ENCODE peak calls at places on chromosomes 3 and 15, in nine cellular contexts. One of them, this sample, is unnamed.

GRCh38 chr3:150270883-150271577 is 137.1 kb upstream of the TSC22D2 start:
- DNase-seq in HCT116: no peak
- DNase-seq in psoas muscle: no peak
- DNase-seq in SK-N-SH: no peak
- DNase-seq in Peyer's patch: no peak
- DNase-seq in cardiac muscle cell: no peak
- DNase-seq in A549: no peak
- DNase-seq in heart right ventricle: no peak
- DNase-seq in suprapubic skin: no peak
- DNase-seq in this sample: no peak

GRCh38 chr15:70539912-70540520 is 223.3 kb downstream of the UACA start:
- DNase-seq in cardiac muscle cell: no peak
- DNase-seq in A549: no peak
- DNase-seq in SK-N-SH: no peak
- DNase-seq in Peyer's patch: no peak
- DNase-seq in heart right ventricle: no peak
- DNase-seq in suprapubic skin: peak; percentile 32
- DNase-seq in HCT116: no peak
- DNase-seq in psoas muscle: no peak
- DNase-seq in this sample: no peak

GRCh38 chr3:102471491-102471890 is 36.7 kb downstream of the ZPLD1 start:
- DNase-seq in heart right ventricle: no peak
- DNase-seq in Peyer's patch: no peak
- DNase-seq in A549: no peak
- DNase-seq in SK-N-SH: no peak
- DNase-seq in suprapubic skin: no peak
- DNase-seq in cardiac muscle cell: no peak
- DNase-seq in HCT116: no peak
- DNase-seq in psoas muscle: no peak
- DNase-seq in this sample: no peak

GRCh38 chr15:88623061-88623460 is 1.9 kb downstream of the AEN start:
- DNase-seq in suprapubic skin: peak; percentile 44
- DNase-seq in psoas muscle: no peak
- DNase-seq in Peyer's patch: no peak
- DNase-seq in SK-N-SH: no peak
- DNase-seq in cardiac muscle cell: no peak
- DNase-seq in A549: peak; percentile 96
- DNase-seq in heart right ventricle: no peak
- DNase-seq in HCT116: peak; percentile 64
- DNase-seq in this sample: no peak

GRCh38 chr15:28935316-28935715 is 49.5 kb downstream of the APBA2 start:
- DNase-seq in Peyer's patch: peak; percentile 41
- DNase-seq in A549: peak; percentile 46
- DNase-seq in HCT116: no peak
- DNase-seq in heart right ventricle: no peak
- DNase-seq in suprapubic skin: no peak
- DNase-seq in psoas muscle: no peak
- DNase-seq in cardiac muscle cell: peak; percentile 55
- DNase-seq in SK-N-SH: no peak
- DNase-seq in this sample: no peak

GRCh38 chr3:43142472-43142871 is 36.6 kb upstream of the POMGNT2 start:
- DNase-seq in SK-N-SH: no peak
- DNase-seq in Peyer's patch: no peak
- DNase-seq in heart right ventricle: no peak
- DNase-seq in psoas muscle: no peak
- DNase-seq in cardiac muscle cell: no peak
- DNase-seq in A549: no peak
- DNase-seq in suprapubic skin: no peak
- DNase-seq in HCT116: no peak
- DNase-seq in this sample: no peak

GRCh38 chr3:172339892-172340291 is 108.4 kb downstream of the GHSR start:
- DNase-seq in heart right ventricle: no peak
- DNase-seq in cardiac muscle cell: no peak
- DNase-seq in A549: no peak
- DNase-seq in Peyer's patch: no peak
- DNase-seq in psoas muscle: no peak
- DNase-seq in SK-N-SH: no peak
- DNase-seq in HCT116: no peak
- DNase-seq in suprapubic skin: no peak
- DNase-seq in this sample: no peak

GRCh38 chr3:4888913-4889846 is 90.1 kb upstream of the BHLHE40 start:
- DNase-seq in SK-N-SH: peak; percentile 33
- DNase-seq in psoas muscle: no peak
- DNase-seq in A549: no peak
- DNase-seq in heart right ventricle: no peak
- DNase-seq in cardiac muscle cell: no peak
- DNase-seq in suprapubic skin: no peak
- DNase-seq in HCT116: no peak
- DNase-seq in Peyer's patch: no peak
- DNase-seq in this sample: no peak

GRCh38 chr15:88091444-88092016 is 165.0 kb downstream of the NTRK3 start:
- DNase-seq in SK-N-SH: no peak
- DNase-seq in A549: no peak
- DNase-seq in HCT116: no peak
- DNase-seq in psoas muscle: no peak
- DNase-seq in suprapubic skin: no peak
- DNase-seq in heart right ventricle: no peak
- DNase-seq in Peyer's patch: no peak
- DNase-seq in cardiac muscle cell: no peak
- DNase-seq in this sample: no peak

GRCh38 chr3:37129871-37130270 is 44.5 kb downstream of the LRRFIP2 start:
- DNase-seq in A549: no peak
- DNase-seq in Peyer's patch: no peak
- DNase-seq in cardiac muscle cell: no peak
- DNase-seq in HCT116: no peak
- DNase-seq in psoas muscle: no peak
- DNase-seq in suprapubic skin: no peak
- DNase-seq in SK-N-SH: no peak
- DNase-seq in heart right ventricle: no peak
- DNase-seq in this sample: no peak

GRCh38 chr3:143951351-143951971 is 20.2 kb upstream of the DIPK2A start:
- DNase-seq in heart right ventricle: no peak
- DNase-seq in cardiac muscle cell: peak; percentile 46
- DNase-seq in A549: no peak
- DNase-seq in suprapubic skin: no peak
- DNase-seq in psoas muscle: no peak
- DNase-seq in Peyer's patch: no peak
- DNase-seq in HCT116: peak; percentile 26
- DNase-seq in SK-N-SH: peak; percentile 11
- DNase-seq in this sample: no peak

GRCh38 chr15:67796728-67797127 is 28.6 kb upstream of the SKOR1 start:
- DNase-seq in psoas muscle: no peak
- DNase-seq in Peyer's patch: no peak
- DNase-seq in HCT116: no peak
- DNase-seq in A549: no peak
- DNase-seq in cardiac muscle cell: no peak
- DNase-seq in heart right ventricle: no peak
- DNase-seq in SK-N-SH: no peak
- DNase-seq in suprapubic skin: no peak
- DNase-seq in this sample: no peak

GRCh38 chr15:68317281-68318007 is 39.9 kb downstream of the FEM1B start:
- DNase-seq in Peyer's patch: peak; percentile 22
- DNase-seq in A549: no peak
- DNase-seq in SK-N-SH: no peak
- DNase-seq in cardiac muscle cell: no peak
- DNase-seq in heart right ventricle: no peak
- DNase-seq in suprapubic skin: peak; percentile 75
- DNase-seq in psoas muscle: no peak
- DNase-seq in HCT116: no peak
- DNase-seq in this sample: no peak

GRCh38 chr3:66588340-66588847 is 87.6 kb upstream of the LRIG1 start:
- DNase-seq in Peyer's patch: no peak
- DNase-seq in A549: no peak
- DNase-seq in suprapubic skin: no peak
- DNase-seq in SK-N-SH: no peak
- DNase-seq in heart right ventricle: no peak
- DNase-seq in HCT116: no peak
- DNase-seq in cardiac muscle cell: no peak
- DNase-seq in psoas muscle: no peak
- DNase-seq in this sample: no peak

GRCh38 chr15:94703591-94703990 is 472.2 kb downstream of the MCTP2 start:
- DNase-seq in cardiac muscle cell: no peak
- DNase-seq in psoas muscle: no peak
- DNase-seq in A549: no peak
- DNase-seq in suprapubic skin: no peak
- DNase-seq in heart right ventricle: no peak
- DNase-seq in Peyer's patch: no peak
- DNase-seq in SK-N-SH: no peak
- DNase-seq in HCT116: no peak
- DNase-seq in this sample: no peak
- H3K27ac ChIP-seq in cardiac muscle cell: no peak overlapping the region
- H3K27ac ChIP-seq in psoas muscle: no peak overlapping the region
- H3K27ac ChIP-seq in A549: no peak overlapping the region
- H3K27ac ChIP-seq in suprapubic skin: no peak overlapping the region
- H3K27ac ChIP-seq in heart right ventricle: no peak overlapping the region
- H3K27ac ChIP-seq in Peyer's patch: no peak overlapping the region
- H3K27ac ChIP-seq in SK-N-SH: no peak overlapping the region
- H3K27ac ChIP-seq in HCT116: no peak overlapping the region
- H3K27ac ChIP-seq in this sample: no peak overlapping the region

DNA sequence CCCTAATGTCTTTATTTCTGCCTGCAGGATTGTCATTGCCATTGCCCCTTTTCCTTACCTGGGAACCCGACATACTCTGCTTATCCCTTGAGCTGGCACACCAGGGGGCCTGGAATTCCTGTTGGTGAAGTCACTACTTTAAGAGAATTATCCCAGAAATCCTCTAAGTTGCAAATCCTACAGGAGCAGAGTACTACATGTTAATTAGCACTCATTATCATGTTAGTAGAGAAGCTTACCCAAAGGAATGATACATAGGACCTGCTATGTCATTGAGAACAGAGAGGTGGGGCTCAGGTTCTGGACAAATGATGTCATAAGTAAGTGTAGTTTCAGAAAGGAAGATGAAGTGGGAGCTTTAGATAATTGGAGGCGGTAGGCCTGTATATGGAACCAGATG is 27.4 kb downstream of the SCG5 start:
- DNase-seq in HCT116: no peak
- DNase-seq in SK-N-SH: no peak
- DNase-seq in A549: no peak
- DNase-seq in psoas muscle: no peak
- DNase-seq in Peyer's patch: no peak
- DNase-seq in suprapubic skin: no peak
- DNase-seq in cardiac muscle cell: no peak
- DNase-seq in heart right ventricle: no peak
- DNase-seq in this sample: no peak
- H3K27ac ChIP-seq in HCT116: no peak overlapping the region
- H3K27ac ChIP-seq in SK-N-SH: no peak overlapping the region
- H3K27ac ChIP-seq in A549: no peak overlapping the region
- H3K27ac ChIP-seq in psoas muscle: no peak overlapping the region
- H3K27ac ChIP-seq in Peyer's patch: no peak overlapping the region
- H3K27ac ChIP-seq in suprapubic skin: no peak overlapping the region
- H3K27ac ChIP-seq in cardiac muscle cell: no peak overlapping the region
- H3K27ac ChIP-seq in heart right ventricle: no peak overlapping the region
- H3K27ac ChIP-seq in this sample: no peak overlapping the region

GRCh38 chr3:110773413-110773954 is 298.1 kb upstream of the NECTIN3 start:
- DNase-seq in Peyer's patch: no peak
- DNase-seq in SK-N-SH: no peak
- DNase-seq in HCT116: peak; percentile 93
- DNase-seq in suprapubic skin: no peak
- DNase-seq in cardiac muscle cell: no peak
- DNase-seq in A549: peak; percentile 4
- DNase-seq in heart right ventricle: no peak
- DNase-seq in psoas muscle: no peak
- DNase-seq in this sample: no peak

GRCh38 chr3:110779581-110779980 is 292.0 kb upstream of the NECTIN3 start:
- DNase-seq in Peyer's patch: no peak
- DNase-seq in suprapubic skin: no peak
- DNase-seq in cardiac muscle cell: no peak
- DNase-seq in HCT116: no peak
- DNase-seq in A549: no peak
- DNase-seq in psoas muscle: no peak
- DNase-seq in SK-N-SH: no peak
- DNase-seq in heart right ventricle: no peak
- DNase-seq in this sample: no peak

GRCh38 chr3:110774496-110775265 is 296.9 kb upstream of the NECTIN3 start:
- DNase-seq in cardiac muscle cell: no peak
- DNase-seq in psoas muscle: no peak
- DNase-seq in heart right ventricle: no peak
- DNase-seq in A549: no peak
- DNase-seq in Peyer's patch: no peak
- DNase-seq in HCT116: no peak
- DNase-seq in SK-N-SH: no peak
- DNase-seq in suprapubic skin: no peak
- DNase-seq in this sample: no peak
- H3K27ac ChIP-seq in cardiac muscle cell: no peak overlapping the region
- H3K27ac ChIP-seq in psoas muscle: no peak overlapping the region
- H3K27ac ChIP-seq in heart right ventricle: no peak overlapping the region
- H3K27ac ChIP-seq in A549: no peak overlapping the region
- H3K27ac ChIP-seq in Peyer's patch: no peak overlapping the region
- H3K27ac ChIP-seq in HCT116: peak overlapping the region; percentile 78
- H3K27ac ChIP-seq in SK-N-SH: no peak overlapping the region
- H3K27ac ChIP-seq in suprapubic skin: no peak overlapping the region
- H3K27ac ChIP-seq in this sample: no peak overlapping the region

GRCh38 chr15:75943246-75943645 is 39.6 kb downstream of the FBXO22 start:
- DNase-seq in Peyer's patch: no peak
- DNase-seq in heart right ventricle: no peak
- DNase-seq in suprapubic skin: no peak
- DNase-seq in cardiac muscle cell: no peak
- DNase-seq in A549: no peak
- DNase-seq in SK-N-SH: no peak
- DNase-seq in psoas muscle: no peak
- DNase-seq in HCT116: no peak
- DNase-seq in this sample: no peak
- H3K27ac ChIP-seq in Peyer's patch: no peak overlapping the region
- H3K27ac ChIP-seq in heart right ventricle: no peak overlapping the region
- H3K27ac ChIP-seq in suprapubic skin: no peak overlapping the region
- H3K27ac ChIP-seq in cardiac muscle cell: no peak overlapping the region
- H3K27ac ChIP-seq in A549: no peak overlapping the region
- H3K27ac ChIP-seq in SK-N-SH: no peak overlapping the region
- H3K27ac ChIP-seq in psoas muscle: no peak overlapping the region
- H3K27ac ChIP-seq in HCT116: no peak overlapping the region
- H3K27ac ChIP-seq in this sample: no peak overlapping the region

GRCh38 chr3:121707531-121708273 is 41.8 kb downstream of the GOLGB1 start:
- DNase-seq in A549: no peak
- DNase-seq in psoas muscle: no peak
- DNase-seq in heart right ventricle: no peak
- DNase-seq in SK-N-SH: no peak
- DNase-seq in suprapubic skin: no peak
- DNase-seq in cardiac muscle cell: no peak
- DNase-seq in HCT116: no peak
- DNase-seq in Peyer's patch: no peak
- DNase-seq in this sample: no peak
- H3K27ac ChIP-seq in A549: no peak overlapping the region
- H3K27ac ChIP-seq in psoas muscle: no peak overlapping the region
- H3K27ac ChIP-seq in heart right ventricle: no peak overlapping the region
- H3K27ac ChIP-seq in SK-N-SH: no peak overlapping the region
- H3K27ac ChIP-seq in suprapubic skin: no peak overlapping the region
- H3K27ac ChIP-seq in cardiac muscle cell: no peak overlapping the region
- H3K27ac ChIP-seq in HCT116: no peak overlapping the region
- H3K27ac ChIP-seq in Peyer's patch: no peak overlapping the region
- H3K27ac ChIP-seq in this sample: no peak overlapping the region